ENCODE peak calls at places on chromosomes 3 and 15, in four cellular contexts. V is stimulated activated CD4-positive, alpha-beta T cell treated with anti-CD3 and anti-CD28 coated beads, Interleukin-15, amount 100 ng/mL, for 1 hour; P is head of caudate nucleus; E is activated CD8-positive, alpha-beta memory T cell treated with anti-CD3 and anti-CD28 coated beads for 48 hours. N is an unnamed sample.

GRCh38 chr3:45773044-45773443 is 23.3 kb downstream of the SLC6A20 start:
- DNase-seq in V (no peak), P (no peak), E (no peak), N (no peak)

GRCh38 chr3:61903931-61904657 is 342.7 kb downstream of the PTPRG start:
- DNase-seq in V (no peak), P (no peak), E (no peak), N (no peak)

GRCh38 chr15:84811151-84811550 is 6.0 kb upstream of the ALPK3 start:
- DNase-seq in V (no peak), P (no peak), E (no peak), N (no peak)

GRCh38 chr3:126745760-126746394 is 41.8 kb downstream of the CHCHD6 start:
- DNase-seq in V (no peak), P (no peak), E (no peak), N (no peak)

GRCh38 chr3:25820372-25820771 is 30.5 kb downstream of the OXSM start:
- DNase-seq in V (no peak), P (no peak), E (no peak), N (no peak)

GRCh38 chr15:98866503-98866902 is 141.1 kb downstream of the PGPEP1L start:
- DNase-seq in V (no peak), P (no peak), E (no peak), N (no peak)

GRCh38 chr15:47265686-47266085 is 451.6 kb upstream of the SEMA6D start:
- DNase-seq in V (no peak), P (no peak), E (no peak), N (no peak)

GRCh38 chr3:104388624-104389023 is 978.1 kb upstream of the ALCAM start:
- DNase-seq in V (no peak), P (no peak), E (no peak), N (no peak)

GRCh38 chr3:126620743-126621142 is 34.2 kb downstream of the TXNRD3 start:
- DNase-seq in V (no peak), P (no peak), E (no peak), N (no peak)

GRCh38 chr3:159764211-159765024 is 224.2 kb upstream of the IL12A start:
- DNase-seq in V (no peak), P (peak; percentile 75), E (no peak), N (no peak)

N was measured in cortex of kidney.